ENCODE peak calls at places on chromosomes 7 and 10, in nine cellular contexts. Y, U, A, Q, I, P, O, K and C are unnamed samples.
A peak's percentile ranks its signal among the peaks of the same experiment; 100 is the strongest.

GRCh38 chr10:70576803-70577517 is 25.6 kb downstream of the PRF1 start:
- DNase-seq in Y (no peak), U (no peak), A (no peak), Q (no peak), I (no peak), P (no peak), O (no peak), K (peak; percentile 27), C (no peak)

GRCh38 chr7:26153246-26153822 is 1.3 kb downstream of the NFE2L3 start:
- DNase-seq in Y (no peak), U (no peak), A (peak; percentile 35), Q (no peak), I (no peak), P (peak; percentile 20), O (no peak), K (no peak), C (no peak)

GRCh38 chr10:19096674-19097073 is 48.1 kb downstream of the MALRD1 start:
- DNase-seq in Y (no peak), U (no peak), A (no peak), Q (no peak), I (no peak), P (no peak), O (no peak), K (no peak), C (no peak)

GRCh38 chr10:33352154-33352553 is 17.7 kb upstream of the NRP1 start:
- DNase-seq in Y (no peak), U (no peak), A (no peak), Q (no peak), I (no peak), P (no peak), O (no peak), K (peak; percentile 91), C (no peak)

GRCh38 chr7:150753239-150753638 is 16.0 kb downstream of the GIMAP5 start:
- DNase-seq in Y (no peak), U (no peak), A (no peak), Q (no peak), I (no peak), P (no peak), O (no peak), K (no peak), C (no peak)

GRCh38 chr7:82605247-82605864 is 161.8 kb upstream of the CACNA2D1 start:
- DNase-seq in Y (peak; percentile 47), U (no peak), A (peak; percentile 68), Q (no peak), I (no peak), P (no peak), O (no peak), K (peak; percentile 46), C (no peak)

GRCh38 chr10:117214401-117214800 is 17.1 kb downstream of the KCNK18 start:
- DNase-seq in Y (no peak), U (no peak), A (no peak), Q (no peak), I (no peak), P (no peak), O (no peak), K (peak; percentile 17), C (no peak)

GRCh38 chr7:117872565-117873055 is 631 bp downstream of the CTTNBP2 start:
- DNase-seq in Y (peak; percentile 13), U (no peak), A (peak; percentile 38), Q (no peak), I (no peak), P (no peak), O (no peak), K (no peak), C (no peak)

GRCh38 chr10:73253226-73253557 is 748 bp upstream of the MRPS16 start:
- DNase-seq in Y (peak; percentile 41), U (no peak), A (peak; percentile 30), Q (no peak), I (no peak), P (no peak), O (no peak), K (no peak), C (no peak)

GRCh38 chr10:31906039-31906438 is 22.6 kb downstream of the ARHGAP12 start:
- DNase-seq in Y (no peak), U (no peak), A (no peak), Q (no peak), I (no peak), P (no peak), O (no peak), K (peak; percentile 34), C (no peak)

GRCh38 chr10:110151467-110151866 is 55.9 kb upstream of the MXI1 start:
- DNase-seq in Y (no peak), U (no peak), A (no peak), Q (no peak), I (no peak), P (no peak), O (no peak), K (no peak), C (no peak)

GRCh38 chr7:74417419-74417971 is 36.2 kb upstream of the GTF2IRD1 start:
- DNase-seq in Y (peak; percentile 92), U (peak; percentile 33), A (peak; percentile 66), Q (peak; percentile 27), I (peak; percentile 17), P (peak; percentile 36), O (peak; percentile 35), K (peak; percentile 61), C (peak; percentile 29)